ENCODE peak calls at places on chromosomes 1 and 21, in six cellular contexts. P is H1, X is MM.1S, M is HCT116, O is fibroblast of lung, D is IMR-90. J is an unnamed sample.

GRCh38 chr1:32291145-32291707 is 657 bp upstream of the HDAC1 start:
- DNase-seq in P (no peak), X (no peak), M (no peak), O (peak; percentile 58), D (peak; percentile 52), J (no peak)

GRCh38 chr1:63713627-63714481 is 60.0 kb upstream of the ROR1 start:
- DNase-seq in P (no peak), X (peak; percentile 26), M (peak; percentile 57), O (peak; percentile 92), D (peak; percentile 93), J (peak; percentile 9)

GRCh38 chr21:46663754-46664153 is 28.3 kb downstream of the PRMT2 start:
- DNase-seq in P (no peak), X (no peak), M (no peak), O (no peak), D (no peak), J (no peak)

GRCh38 chr1:168470821-168471473 is 72.8 kb downstream of the XCL2 start:
- DNase-seq in P (no peak), X (no peak), M (peak; percentile 77), O (peak; percentile 95), D (peak; percentile 88), J (no peak)

GRCh38 chr1:191348328-191348727 is 809.9 kb upstream of the RGS18 start:
- DNase-seq in P (no peak), X (no peak), M (no peak), O (no peak), D (no peak), J (no peak)

GRCh38 chr1:167749741-167750140 is 28.0 kb downstream of the MPZL1 start:
- DNase-seq in P (no peak), X (no peak), M (no peak), O (no peak), D (no peak), J (no peak)

GRCh38 chr1:209106237-209106741 is 477.2 kb upstream of the CAMK1G start:
- DNase-seq in P (no peak), X (peak; percentile 14), M (no peak), O (peak; percentile 77), D (peak; percentile 4), J (no peak)

GRCh38 chr1:31786366-31787060 is 22.4 kb upstream of the ADGRB2 start:
- DNase-seq in P (no peak), X (no peak), M (no peak), O (no peak), D (no peak), J (no peak)

GRCh38 chr1:63651110-63651776 is 58.0 kb downstream of the PGM1 start:
- DNase-seq in P (no peak), X (no peak), M (no peak), O (peak; percentile 74), D (peak; percentile 67), J (peak; percentile 60)

GRCh38 chr1:62687421-62687902 is 724 bp downstream of the DOCK7 start:
- DNase-seq in P (peak; percentile 67), X (peak; percentile 35), M (no peak), O (peak; percentile 45), D (peak; percentile 43), J (peak; percentile 60)

GRCh38 chr1:23807453-23807852 is 6.9 kb upstream of the GALE start:
- DNase-seq in P (no peak), X (no peak), M (no peak), O (peak; percentile 29), D (no peak), J (no peak)

GRCh38 chr1:115299266-115299665 is 38.8 kb downstream of the NGF start:
- DNase-seq in P (no peak), X (no peak), M (no peak), O (peak; percentile 75), D (no peak), J (no peak)

GRCh38 chr1:5770981-5771765 is 221.1 kb downstream of the NPHP4 start:
- DNase-seq in P (no peak), X (no peak), M (no peak), O (no peak), D (no peak), J (no peak)

GRCh38 chr1:40711465-40712404 is 20.2 kb downstream of the NFYC start:
- DNase-seq in P (no peak), X (no peak), M (no peak), O (peak; percentile 90), D (peak; percentile 69), J (no peak)

GRCh38 chr21:31866077-31866511 is 6.7 kb upstream of the HUNK start:
- DNase-seq in P (peak; percentile 98), X (peak; percentile 84), M (peak; percentile 79), O (peak; percentile 59), D (peak; percentile 62), J (peak; percentile 67)

GRCh38 chr1:38064232-38064903 is 17.8 kb upstream of the POU3F1 start:
- DNase-seq in P (no peak), X (no peak), M (peak; percentile 64), O (peak; percentile 92), D (peak; percentile 88), J (no peak)

GRCh38 chr1:7110306-7110705 is 325.1 kb downstream of the CAMTA1 start:
- DNase-seq in P (no peak), X (no peak), M (no peak), O (peak; percentile 62), D (peak; percentile 21), J (no peak)

GRCh38 chr1:182460550-182460951 is 10.6 kb downstream of the RGSL1 start:
- DNase-seq in P (no peak), X (no peak), M (no peak), O (no peak), D (peak; percentile 11), J (no peak)

GRCh38 chr1:165616054-165616612 is 14.9 kb upstream of the MGST3 start:
- DNase-seq in P (no peak), X (no peak), M (no peak), O (no peak), D (no peak), J (no peak)

GRCh38 chr21:37368536-37369279 is 2.1 kb downstream of the DYRK1A start:
- DNase-seq in P (no peak), X (no peak), M (no peak), O (peak; percentile 53), D (peak; percentile 48), J (no peak)

GRCh38 chr1:1594602-1594981 is 5.3 kb downstream of the FNDC10 start:
- DNase-seq in P (no peak), X (no peak), M (no peak), O (no peak), D (no peak), J (no peak)

GRCh38 chr1:29549001-29549400 is 312.7 kb downstream of the PTPRU start:
- DNase-seq in P (no peak), X (no peak), M (no peak), O (no peak), D (no peak), J (no peak)

GRCh38 chr21:25179116-25179515 is 428.2 kb downstream of the MRPL39 start:
- DNase-seq in P (no peak), X (no peak), M (no peak), O (peak; percentile 86), D (peak; percentile 30), J (no peak)

GRCh38 chr1:112396668-112397025 is 633 bp downstream of the CTTNBP2NL start:
- DNase-seq in P (no peak), X (no peak), M (no peak), O (peak; percentile 32), D (peak; percentile 21), J (no peak)

GRCh38 chr1:245111073-245111472 is 43.7 kb upstream of the KIF26B start:
- DNase-seq in P (no peak), X (no peak), M (no peak), O (no peak), D (no peak), J (no peak)

DNA sequence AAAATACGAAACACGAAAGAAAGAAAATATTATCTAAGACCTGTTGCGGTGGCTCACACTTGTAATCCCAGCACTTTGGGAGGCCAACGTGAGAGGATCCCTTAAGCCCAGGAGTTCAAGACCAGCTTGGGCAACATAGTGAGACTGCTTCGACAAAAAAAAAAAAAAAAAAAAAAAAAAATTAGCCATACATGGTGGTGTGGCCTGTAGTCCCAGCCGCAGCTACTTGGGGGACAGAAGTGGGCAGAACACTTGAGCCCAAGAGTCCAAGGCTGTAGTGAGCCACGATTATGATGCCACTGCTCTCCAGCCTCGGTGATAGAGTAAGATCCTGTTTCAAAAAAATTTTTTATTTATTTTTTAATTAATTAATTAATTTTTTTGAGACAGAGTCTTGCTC is 1.5 kb upstream of the RAB13 start:
- DNase-seq in P (no peak), X (no peak), M (no peak), O (no peak), D (no peak), J (no peak)
- H3K4me2 ChIP-seq in P (no peak overlapping the region), X (peak overlapping the region; percentile 85), M (peak overlapping the region; percentile 80), O (no peak overlapping the region), D (no peak overlapping the region), J (no peak overlapping the region)

GRCh38 chr1:9197186-9198099 is 37.1 kb upstream of the H6PD start:
- DNase-seq in P (no peak), X (no peak), M (no peak), O (no peak), D (no peak), J (no peak)

GRCh38 chr1:9193226-9193625 is 41.3 kb upstream of the H6PD start:
- DNase-seq in P (no peak), X (no peak), M (no peak), O (no peak), D (peak; percentile 58), J (no peak)

GRCh38 chr1:9194024-9194423 is 40.5 kb upstream of the H6PD start:
- DNase-seq in P (no peak), X (no peak), M (no peak), O (no peak), D (no peak), J (no peak)

GRCh38 chr1:9196129-9197040 is 38.2 kb upstream of the H6PD start:
- DNase-seq in P (peak; percentile 82), X (peak; percentile 47), M (no peak), O (peak; percentile 87), D (peak; percentile 94), J (peak; percentile 47)

GRCh38 chr1:9195651-9196050 is 38.9 kb upstream of the H6PD start:
- DNase-seq in P (no peak), X (no peak), M (no peak), O (peak; percentile 51), D (no peak), J (no peak)
- H3K4me2 ChIP-seq in P (no peak overlapping the region), X (no peak overlapping the region), M (no peak overlapping the region), O (no peak overlapping the region), D (peak overlapping the region; percentile 0), J (no peak overlapping the region)

DNA sequence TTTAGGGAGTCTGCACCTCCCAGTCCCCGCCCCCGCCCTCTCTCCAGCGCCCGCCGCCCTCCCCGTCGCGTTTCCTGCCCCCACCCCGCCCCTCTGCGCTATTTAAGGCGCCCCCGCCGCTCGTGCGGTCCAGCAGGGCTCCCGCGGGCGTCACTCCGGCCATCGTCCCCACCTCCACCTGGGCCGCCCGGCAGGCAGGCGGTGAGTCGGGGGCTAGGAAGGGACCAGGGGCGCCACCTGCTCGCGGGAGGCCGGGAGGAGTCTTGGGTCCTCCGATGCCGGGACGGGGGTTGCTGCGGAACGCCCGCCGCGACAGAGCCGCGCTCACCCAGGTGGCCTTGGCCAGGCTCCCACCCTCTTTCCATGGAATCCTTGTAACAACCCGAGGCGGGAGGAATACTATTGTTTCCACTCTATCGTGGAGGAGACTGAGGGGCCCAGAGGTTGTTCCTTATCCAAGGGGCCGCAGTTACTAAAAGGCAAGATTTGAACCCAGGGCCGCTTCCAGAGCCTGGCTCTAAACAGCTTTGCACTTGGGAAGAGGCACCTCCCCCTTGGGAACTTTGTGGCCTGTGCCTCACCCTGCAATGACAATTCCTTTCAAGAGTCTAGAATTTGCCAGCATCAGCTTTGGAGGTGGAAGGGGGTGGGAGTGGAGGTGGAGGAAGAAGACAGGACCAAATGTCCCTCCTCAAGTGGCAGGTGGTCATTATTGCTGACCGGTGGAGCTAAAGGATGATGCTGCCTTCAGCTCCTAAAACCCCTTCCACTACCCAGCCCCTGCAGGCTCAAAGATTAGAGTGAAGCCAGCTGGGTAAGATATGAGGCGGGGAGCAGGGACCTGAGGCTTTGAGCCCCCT is at the start of gene GJA4:
- DNase-seq in P (no peak), X (no peak), M (no peak), O (no peak), D (no peak), J (no peak)
- H3K4me2 ChIP-seq in P (peak within 1 kb of the TSS; percentile 66), X (no peak within 1 kb of the TSS), M (no peak within 1 kb of the TSS), O (no peak within 1 kb of the TSS), D (no peak within 1 kb of the TSS), J (no peak within 1 kb of the TSS)

GRCh38 chr1:170162385-170163226 is 16.8 kb downstream of the NTMT2 start:
- DNase-seq in P (no peak), X (no peak), M (no peak), O (peak; percentile 98), D (peak; percentile 96), J (no peak)
- H3K4me2 ChIP-seq in P (no peak overlapping the region), X (no peak overlapping the region), M (no peak overlapping the region), O (peak overlapping the region; percentile 65), D (peak overlapping the region; percentile 39), J (no peak overlapping the region)